ENCODE peak calls at places on chromosomes 3 and 15, in seven cellular contexts. V is A549, P is GM06990, Q is MM.1S, S is NB4, E is HCT116, H is WERI-Rb-1. U is an unnamed sample.
A peak's percentile ranks its signal among the peaks of the same experiment; 100 is the strongest.

GRCh38 chr3:50604110-50604621 is 7.4 kb downstream of the CISH start:
- DNase-seq in V (no peak), P (no peak), Q (no peak), S (no peak), E (no peak), H (no peak), U (no peak)

GRCh38 chr3:46663611-46664135 is 29.8 kb downstream of the ALS2CL start:
- DNase-seq in V (no peak), P (no peak), Q (no peak), S (peak; percentile 33), E (no peak), H (no peak), U (no peak)

GRCh38 chr3:55487376-55488241 is 503 bp upstream of the WNT5A start:
- DNase-seq in V (peak; percentile 18), P (peak; percentile 56), Q (peak; percentile 67), S (no peak), E (no peak), H (peak; percentile 42), U (peak; percentile 63)

GRCh38 chr3:137845666-137846065 is 81.6 kb downstream of the SOX14 start:
- DNase-seq in V (no peak), P (no peak), Q (no peak), S (no peak), E (no peak), H (peak; percentile 55), U (no peak)

GRCh38 chr3:172378439-172378838 is 69.8 kb downstream of the GHSR start:
- DNase-seq in V (no peak), P (no peak), Q (no peak), S (no peak), E (no peak), H (no peak), U (no peak)

GRCh38 chr15:73947651-73948050 is 21.4 kb downstream of the LOXL1 start:
- DNase-seq in V (no peak), P (no peak), Q (no peak), S (no peak), E (no peak), H (no peak), U (no peak)

GRCh38 chr15:101023501-101024110 is 104.4 kb downstream of the LRRK1 start:
- DNase-seq in V (no peak), P (no peak), Q (no peak), S (no peak), E (no peak), H (no peak), U (no peak)

GRCh38 chr3:129117134-129117533 is 4.5 kb downstream of the RAB43 start:
- DNase-seq in V (no peak), P (no peak), Q (no peak), S (no peak), E (no peak), H (no peak), U (no peak)

GRCh38 chr3:64741344-64741743 is 53.5 kb upstream of the ADAMTS9 start:
- DNase-seq in V (no peak), P (no peak), Q (no peak), S (no peak), E (no peak), H (no peak), U (no peak)

GRCh38 chr3:42871592-42872196 is 4.0 kb downstream of the CYP8B1 start:
- DNase-seq in V (no peak), P (no peak), Q (no peak), S (no peak), E (no peak), H (no peak), U (no peak)

DNA sequence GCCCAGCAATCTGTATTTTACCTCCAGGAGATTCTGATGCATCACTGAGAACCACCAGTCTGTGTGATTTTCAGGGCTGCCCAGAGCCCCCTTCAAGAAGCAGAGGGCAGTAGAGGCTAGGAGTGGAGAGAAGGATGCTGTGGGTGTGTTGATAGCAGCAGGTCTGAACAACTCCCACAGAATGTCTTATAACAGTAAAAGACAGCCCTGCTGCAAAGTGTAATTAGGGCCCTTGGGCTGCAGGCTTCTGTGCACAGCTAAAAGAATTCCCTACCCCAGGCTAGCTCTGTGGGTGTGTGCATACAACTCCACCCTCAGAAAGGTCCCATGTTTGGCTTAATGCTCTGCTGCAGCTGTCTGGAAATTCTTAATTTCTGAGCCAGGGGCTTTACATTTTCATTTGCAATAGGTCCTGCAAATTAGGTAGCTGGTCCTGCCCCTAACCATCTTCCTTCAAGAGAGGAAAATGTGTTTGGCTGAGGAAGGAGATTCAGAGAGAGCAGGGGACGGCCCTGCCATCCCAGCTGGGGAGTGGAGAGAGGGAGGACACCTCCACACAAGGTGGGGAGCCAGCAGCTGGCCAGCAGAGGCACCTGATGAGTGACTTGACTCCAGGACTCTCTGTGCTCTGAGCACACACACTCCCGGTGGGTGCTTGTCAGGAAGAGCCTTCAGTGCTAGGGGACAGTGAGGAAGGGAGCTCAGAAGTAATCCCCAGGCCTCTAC is 43.3 kb upstream of the RAB6B start:
- DNase-seq in V (no peak), P (no peak), Q (no peak), S (peak; percentile 55), E (no peak), H (no peak), U (no peak)
- TF ChIP-seq CTCF in V (no peak), P (no peak), Q (no peak), S (no peak), E (no peak), H (peak; percentile 45), U (no peak)

GRCh38 chr15:26891448-26891881 is 24.6 kb downstream of the GABRA5 start:
- DNase-seq in V (peak; percentile 48), P (no peak), Q (peak; percentile 76), S (peak; percentile 75), E (no peak), H (peak; percentile 88), U (peak; percentile 51)
- H3K4me3 ChIP-seq in V (no peak overlapping the region), P (no peak overlapping the region), Q (no peak overlapping the region), S (no peak overlapping the region), E (no peak overlapping the region), H (peak overlapping the region; percentile 31), U (no peak overlapping the region)

GRCh38 chr3:152123457-152123856 is 145.3 kb upstream of the MBNL1 start:
- DNase-seq in V (no peak), P (no peak), Q (no peak), S (no peak), E (no peak), H (no peak), U (no peak)
- TF ChIP-seq CTCF in V (no peak), P (no peak), Q (no peak), S (no peak), E (no peak), H (no peak), U (no peak)

GRCh38 chr3:121730940-121731687 is 18.4 kb downstream of the GOLGB1 start:
- DNase-seq in V (no peak), P (no peak), Q (no peak), S (no peak), E (no peak), H (peak; percentile 37), U (no peak)

GRCh38 chr3:121737644-121738043 is 11.9 kb downstream of the GOLGB1 start:
- DNase-seq in V (no peak), P (no peak), Q (no peak), S (no peak), E (no peak), H (no peak), U (no peak)

GRCh38 chr3:121736112-121736511 is 13.4 kb downstream of the GOLGB1 start:
- DNase-seq in V (no peak), P (no peak), Q (no peak), S (no peak), E (no peak), H (no peak), U (no peak)

GRCh38 chr3:121739902-121740301 is 9.6 kb downstream of the GOLGB1 start:
- DNase-seq in V (no peak), P (no peak), Q (no peak), S (peak; percentile 7), E (no peak), H (no peak), U (peak; percentile 10)

DNA sequence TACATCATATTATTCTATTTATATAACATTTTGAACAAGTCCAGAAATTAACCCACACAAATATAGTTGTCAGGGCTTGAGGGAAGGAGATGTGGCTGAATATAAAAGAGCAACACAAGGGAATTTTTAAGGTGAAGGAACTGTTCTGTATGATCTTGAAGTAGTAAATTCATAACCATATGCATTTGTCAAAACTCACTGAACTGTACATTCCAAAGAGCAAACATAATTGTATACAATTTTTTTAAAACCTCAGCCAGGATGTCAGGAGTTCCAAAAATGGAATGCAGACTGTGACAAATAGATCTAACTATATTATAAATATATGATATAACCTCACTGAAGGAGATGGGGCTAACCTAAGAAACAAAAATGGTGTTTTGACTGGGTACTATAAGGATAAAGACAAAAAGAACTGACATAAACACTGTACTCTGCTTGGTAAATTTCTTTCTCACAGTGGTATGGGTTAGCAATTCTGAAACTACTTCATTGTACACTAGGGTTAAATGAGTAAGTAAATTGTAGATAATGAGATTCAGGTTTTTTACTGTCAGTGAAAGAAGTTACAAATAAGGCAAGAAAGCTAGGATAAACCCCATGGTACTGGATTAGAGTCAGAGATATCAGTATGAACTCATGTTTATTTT is 14.4 kb downstream of the GOLGB1 start:
- DNase-seq in V (no peak), P (peak; percentile 45), Q (no peak), S (no peak), E (no peak), H (no peak), U (peak; percentile 60)
- H3K4me3 ChIP-seq in V (no peak overlapping the region), P (no peak overlapping the region), Q (no peak overlapping the region), S (no peak overlapping the region), E (no peak overlapping the region), H (no peak overlapping the region), U (no peak overlapping the region)

GRCh38 chr3:127789051-127789450 is 33.3 kb downstream of the MGLL start:
- DNase-seq in V (no peak), P (no peak), Q (no peak), S (no peak), E (no peak), H (no peak), U (no peak)

GRCh38 chr3:127792664-127793292 is 29.5 kb downstream of the MGLL start:
- DNase-seq in V (no peak), P (no peak), Q (no peak), S (no peak), E (no peak), H (no peak), U (no peak)

GRCh38 chr3:127790009-127790533 is 32.2 kb downstream of the MGLL start:
- DNase-seq in V (no peak), P (no peak), Q (no peak), S (no peak), E (no peak), H (no peak), U (no peak)

GRCh38 chr3:127790580-127791183 is 31.6 kb downstream of the MGLL start:
- DNase-seq in V (no peak), P (no peak), Q (no peak), S (no peak), E (no peak), H (no peak), U (no peak)

DNA sequence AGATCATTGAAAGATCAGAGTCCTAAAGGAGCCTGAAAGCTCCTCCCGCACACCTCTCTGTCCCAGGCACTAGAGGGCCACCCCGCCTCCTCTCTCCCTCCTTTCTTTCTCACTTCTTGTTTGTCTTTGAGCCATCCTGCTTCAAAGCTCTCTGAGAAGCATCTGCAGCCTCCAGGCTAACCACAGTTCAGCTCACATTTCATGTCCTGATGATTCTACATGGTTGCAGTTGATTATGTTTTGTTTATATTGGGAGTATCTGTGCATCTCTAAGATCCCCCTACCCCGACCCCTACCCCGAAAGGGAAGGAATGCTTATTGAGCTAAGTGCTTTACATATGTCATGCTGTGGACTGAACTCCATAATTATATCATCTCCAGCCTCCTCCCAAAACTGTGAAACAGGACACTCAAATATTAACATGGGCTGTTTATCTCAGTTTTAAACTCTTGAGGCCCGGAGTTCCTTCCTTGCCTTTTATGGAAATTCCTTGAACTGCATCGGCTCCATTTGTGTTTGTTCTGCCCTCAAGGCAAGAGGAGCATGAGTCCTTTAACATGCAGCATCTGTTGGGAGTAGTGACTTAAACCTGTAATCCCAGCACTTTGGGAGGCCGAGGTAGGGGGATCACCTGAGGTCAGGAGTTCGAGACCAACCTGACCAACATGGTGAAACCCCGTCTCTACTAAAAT is 30.9 kb downstream of the MGLL start:
- DNase-seq in V (no peak), P (no peak), Q (peak; percentile 36), S (peak; percentile 38), E (no peak), H (peak; percentile 60), U (peak; percentile 69)
- TF ChIP-seq CTCF in V (peak; percentile 30), P (peak; percentile 63), Q (peak; percentile 45), S (peak; percentile 18), E (peak; percentile 41), H (peak; percentile 62), U (peak; percentile 48)